ENCODE peak calls at places on chromosomes 11 and 22, in eight cellular contexts. B is adrenal gland, R is A549, Y is heart left ventricle, H is ovary, P is uterus, J is HCT116, X is right lobe of liver. U is an unnamed sample.

GRCh38 chr11:64650923-64651523 is 60.0 kb downstream of the SLC22A12 start:
- DNase-seq in B (no peak), R (peak), Y (no peak), H (no peak), P (no peak), J (peak), X (no peak), U (peak)

GRCh38 chr11:134647066-134647746 is 235.2 kb upstream of the B3GAT1 start:
- DNase-seq in B (no peak), R (no peak), Y (no peak), H (no peak), P (no peak), J (no peak), X (no peak), U (no peak)

GRCh38 chr11:33172996-33173395 is 11.7 kb upstream of the CSTF3 start:
- DNase-seq in B (no peak), R (no peak), Y (peak), H (no peak), P (no peak), J (no peak), X (no peak), U (no peak)

GRCh38 chr22:44331881-44332714 is 19.3 kb upstream of the SHISAL1 start:
- DNase-seq in B (no peak), R (peak), Y (peak), H (no peak), P (no peak), J (no peak), X (no peak), U (no peak)

GRCh38 chr22:45974498-45974897 is 2.5 kb downstream of the WNT7B start:
- DNase-seq in B (no peak), R (peak), Y (no peak), H (no peak), P (no peak), J (no peak), X (no peak), U (no peak)

GRCh38 chr11:27705873-27706820 is 5.9 kb upstream of the BDNF start:
- DNase-seq in B (no peak), R (peak), Y (no peak), H (no peak), P (no peak), J (no peak), X (no peak), U (peak)

GRCh38 chr11:4580124-4580523 is 1.4 kb upstream of the OR52I2 start:
- DNase-seq in B (no peak), R (no peak), Y (no peak), H (no peak), P (no peak), J (no peak), X (no peak), U (no peak)

GRCh38 chr11:119108151-119108856 is 1.2 kb downstream of the C2CD2L start:
- DNase-seq in B (no peak), R (no peak), Y (no peak), H (no peak), P (no peak), J (no peak), X (no peak), U (no peak)

GRCh38 chr11:7572001-7572712 is 58.4 kb downstream of the PPFIBP2 start:
- DNase-seq in B (no peak), R (peak), Y (no peak), H (no peak), P (no peak), J (no peak), X (no peak), U (peak)

GRCh38 chr11:64102005-64102738 is 63.7 kb downstream of the MACROD1 start:
- DNase-seq in B (no peak), R (no peak), Y (no peak), H (no peak), P (no peak), J (no peak), X (no peak), U (no peak)

GRCh38 chr11:62457474-62457873 is 38.6 kb downstream of the SCGB1A1 start:
- DNase-seq in B (no peak), R (no peak), Y (no peak), H (no peak), P (no peak), J (no peak), X (no peak), U (no peak)

GRCh38 chr11:62337682-62338181 is 484 bp downstream of the ASRGL1 start:
- DNase-seq in B (peak), R (peak), Y (no peak), H (peak), P (no peak), J (no peak), X (peak), U (peak)

GRCh38 chr11:102313225-102313940 is 3.9 kb upstream of the BIRC3 start:
- DNase-seq in B (no peak), R (peak), Y (no peak), H (no peak), P (no peak), J (no peak), X (no peak), U (peak)

GRCh38 chr11:9155930-9156329 is 64.5 kb upstream of the SCUBE2 start:
- DNase-seq in B (no peak), R (no peak), Y (no peak), H (no peak), P (no peak), J (no peak), X (no peak), U (no peak)

GRCh38 chr11:76334826-76335389 is 46.0 kb downstream of the THAP12 start:
- DNase-seq in B (no peak), R (no peak), Y (no peak), H (no peak), P (no peak), J (no peak), X (no peak), U (no peak)

GRCh38 chr11:116796548-116796947 is 4.9 kb upstream of the APOA5 start:
- DNase-seq in B (no peak), R (no peak), Y (no peak), H (no peak), P (no peak), J (no peak), X (no peak), U (no peak)

GRCh38 chr11:77559686-77560425 is 29.9 kb upstream of the AQP11 start:
- DNase-seq in B (peak), R (peak), Y (no peak), H (no peak), P (no peak), J (peak), X (no peak), U (peak)

GRCh38 chr11:114438303-114438702 is 964 bp upstream of the REXO2 start:
- DNase-seq in B (no peak), R (no peak), Y (no peak), H (no peak), P (no peak), J (no peak), X (no peak), U (peak)

GRCh38 chr22:39090426-39091064 is 6.5 kb upstream of the APOBEC3H start:
- DNase-seq in B (no peak), R (no peak), Y (no peak), H (no peak), P (no peak), J (no peak), X (no peak), U (no peak)

GRCh38 chr11:46352063-46352841 is 5.0 kb downstream of the DGKZ start:
- DNase-seq in B (peak), R (peak), Y (peak), H (peak), P (no peak), J (no peak), X (no peak), U (peak)

GRCh38 chr22:47775686-47776085 is 1013.2 kb downstream of the TBC1D22A start:
- DNase-seq in B (no peak), R (no peak), Y (no peak), H (no peak), P (no peak), J (no peak), X (no peak), U (no peak)

GRCh38 chr11:75719639-75720239 is 2.1 kb downstream of the MOGAT2 start:
- DNase-seq in B (no peak), R (no peak), Y (no peak), H (no peak), P (no peak), J (no peak), X (peak), U (no peak)

GRCh38 chr11:134864233-134864967 is 452.4 kb upstream of the B3GAT1 start:
- DNase-seq in B (no peak), R (no peak), Y (no peak), H (no peak), P (no peak), J (no peak), X (no peak), U (no peak)

GRCh38 chr11:62806611-62807121 is 1.4 kb upstream of the NXF1 start:
- DNase-seq in B (peak), R (no peak), Y (peak), H (no peak), P (peak), J (no peak), X (peak), U (no peak)

GRCh38 chr11:12043959-12044772 is 35.7 kb upstream of the DKK3 start:
- DNase-seq in B (peak), R (peak), Y (peak), H (peak), P (peak), J (peak), X (peak), U (peak)
- TF ChIP-seq POLR2A in B (peak), R (no peak), Y (no peak), H (no peak), P (no peak), J (no peak), X (no peak), U (no peak)

DNA sequence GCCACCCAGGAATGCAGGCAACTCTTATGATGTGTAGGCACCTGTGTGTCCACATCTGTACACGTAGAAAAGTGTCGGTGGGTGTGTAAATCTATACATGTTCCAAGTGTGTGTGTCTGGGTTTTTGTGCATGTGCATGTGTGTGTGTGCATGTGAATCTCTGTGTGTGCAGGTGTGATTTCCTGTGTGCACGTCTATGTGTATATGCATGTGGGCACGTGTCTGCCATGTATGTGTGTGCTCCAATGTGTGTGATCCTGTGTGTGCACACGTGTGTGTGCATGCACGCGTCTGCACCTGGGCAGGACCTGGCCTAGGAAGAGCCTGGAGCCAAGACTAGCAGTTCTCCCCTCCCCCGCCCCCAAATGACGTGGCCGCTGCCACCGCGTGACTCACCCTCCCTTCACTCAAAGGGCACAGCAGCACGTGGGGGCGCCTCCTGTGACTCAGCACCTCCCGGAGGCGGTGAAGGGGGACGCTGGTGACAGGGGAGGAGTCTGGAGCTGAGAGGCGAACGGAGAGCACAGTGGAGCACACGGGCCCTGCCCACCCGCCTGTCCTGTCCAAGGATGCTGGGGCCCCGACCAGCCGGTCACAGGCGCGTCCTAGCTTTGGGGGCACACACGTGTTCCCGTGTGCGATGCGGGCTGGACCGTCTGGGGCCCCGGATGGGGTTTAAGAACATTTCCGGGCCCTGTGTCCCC is 10.1 kb downstream of the PIM3 start:
- DNase-seq in B (peak), R (peak), Y (peak), H (peak), P (peak), J (peak), X (peak), U (peak)
- TF ChIP-seq POLR2A in B (peak), R (peak), Y (no peak), H (peak), P (peak), J (peak), X (peak), U (peak)

GRCh38 chr11:86244522-86245368 is at the start of gene EED:
- DNase-seq in B (peak), R (peak), Y (peak), H (peak), P (peak), J (peak), X (peak), U (peak)
- TF ChIP-seq POLR2A in B (peak), R (peak), Y (no peak), H (peak), P (peak), J (peak), X (peak), U (peak)

GRCh38 chr11:86303257-86303656 is 1.2 kb downstream of the HIKESHI start:
- DNase-seq in B (no peak), R (no peak), Y (no peak), H (no peak), P (no peak), J (no peak), X (no peak), U (peak)

GRCh38 chr11:86301742-86302091 is 323 bp upstream of the HIKESHI start:
- DNase-seq in B (no peak), R (no peak), Y (no peak), H (no peak), P (no peak), J (no peak), X (no peak), U (no peak)

DNA sequence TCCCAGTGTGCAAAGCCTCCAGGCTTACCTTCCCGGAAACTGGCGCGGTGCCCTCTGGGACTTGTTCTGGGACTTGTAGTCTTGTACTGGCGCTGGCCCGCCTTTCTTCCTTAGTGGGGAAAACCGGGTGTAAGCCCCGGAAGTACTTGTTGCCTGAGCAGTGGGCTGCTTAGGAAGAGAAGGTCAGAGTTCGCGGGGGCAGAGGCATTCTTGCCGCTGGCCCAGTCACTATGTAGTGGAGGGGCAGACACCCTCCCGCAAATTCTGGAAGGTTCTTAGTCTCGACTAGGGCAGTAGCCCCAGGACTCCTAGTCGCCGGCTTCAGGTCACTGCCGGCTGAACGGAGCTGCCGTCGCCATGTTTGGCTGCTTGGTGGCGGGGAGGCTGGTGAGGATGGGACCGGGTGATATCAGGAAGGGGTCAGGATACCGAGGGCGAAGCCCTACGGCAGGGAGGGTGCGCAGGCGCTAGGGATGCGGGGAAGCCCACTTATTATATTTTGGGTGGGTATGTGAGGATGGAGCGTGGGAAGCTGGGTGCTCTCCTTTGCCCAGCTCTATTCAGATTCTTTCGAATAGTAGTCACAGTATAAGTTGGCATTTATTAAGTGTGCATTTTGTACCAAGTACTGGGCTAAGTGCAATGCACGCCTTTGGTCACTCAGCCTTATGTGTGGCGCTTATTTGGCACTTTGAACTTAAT is at the start of gene HIKESHI:
- DNase-seq in B (peak), R (peak), Y (peak), H (peak), P (peak), J (peak), X (peak), U (peak)
- TF ChIP-seq POLR2A in B (peak), R (peak), Y (no peak), H (peak), P (peak), J (no peak), X (peak), U (peak)

DNA sequence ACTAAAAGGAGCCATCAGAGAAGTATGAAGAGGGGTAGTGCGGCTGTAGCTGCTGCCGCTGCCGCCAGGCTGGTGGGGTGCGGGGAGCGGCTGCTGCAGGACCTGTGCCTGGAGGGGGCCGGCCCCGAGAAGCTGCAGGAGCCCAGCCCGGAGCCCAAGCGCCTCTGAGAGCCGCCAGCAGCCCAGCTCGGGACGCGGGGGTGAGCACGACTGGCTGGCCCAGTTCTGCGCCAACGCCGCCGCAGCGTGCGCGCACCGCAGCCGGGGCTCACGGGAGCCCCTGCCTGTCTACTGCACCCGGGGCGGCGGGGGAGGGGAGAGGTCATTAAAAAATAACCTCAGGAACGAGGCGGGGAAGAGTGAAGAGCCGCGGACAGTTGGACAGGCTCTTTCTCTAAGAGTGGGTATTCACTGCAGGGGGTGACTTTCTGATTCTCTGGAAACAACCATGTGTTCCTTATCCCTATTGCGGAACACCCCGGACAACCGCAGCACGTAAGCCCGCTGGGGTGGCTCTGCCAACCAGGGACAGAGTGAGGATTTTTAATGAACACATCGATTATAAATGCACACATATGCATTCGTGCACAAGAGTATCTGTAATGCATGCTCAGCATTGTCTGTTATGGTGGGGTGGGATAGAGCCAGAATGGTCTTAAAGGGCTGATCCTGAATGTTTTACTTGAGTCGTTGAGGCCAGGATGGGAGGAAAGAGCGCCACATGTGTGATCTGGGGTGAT is 459 bp downstream of the GAS2 start:
- DNase-seq in B (peak), R (no peak), Y (peak), H (peak), P (no peak), J (no peak), X (peak), U (peak)
- TF ChIP-seq POLR2A in B (no peak), R (no peak), Y (no peak), H (no peak), P (no peak), J (no peak), X (peak), U (no peak)

DNA sequence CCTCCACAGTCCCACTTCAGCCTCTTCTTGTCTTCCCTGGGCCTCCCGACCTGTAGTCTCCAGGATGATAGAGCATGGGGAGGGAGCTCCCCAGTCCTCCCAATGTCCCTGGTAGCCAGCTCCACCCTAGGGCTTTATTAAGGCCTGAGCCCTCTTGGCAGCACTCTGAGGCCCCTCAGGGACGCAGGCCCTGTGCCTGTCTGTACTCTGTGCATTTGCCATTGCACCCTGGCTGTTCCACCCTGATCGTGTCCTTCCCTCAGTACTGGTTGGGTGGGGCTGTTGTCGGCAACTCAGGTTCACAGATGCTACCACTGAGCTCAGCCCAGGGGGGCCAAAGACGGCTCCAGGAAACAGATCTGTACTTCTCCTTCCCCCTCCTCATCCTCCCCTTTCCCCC is 7.2 kb downstream of the SSTR3 start:
- DNase-seq in B (no peak), R (no peak), Y (no peak), H (no peak), P (no peak), J (no peak), X (peak), U (no peak)
- TF ChIP-seq POLR2A in B (no peak), R (no peak), Y (no peak), H (no peak), P (no peak), J (no peak), X (no peak), U (no peak)

GRCh38 chr22:42902875-42903510 is 45.9 kb upstream of the ARFGAP3 start:
- DNase-seq in B (no peak), R (no peak), Y (no peak), H (peak), P (no peak), J (no peak), X (no peak), U (no peak)
- TF ChIP-seq POLR2A in B (no peak), R (no peak), Y (no peak), H (no peak), P (no peak), J (no peak), X (no peak), U (no peak)

DNA sequence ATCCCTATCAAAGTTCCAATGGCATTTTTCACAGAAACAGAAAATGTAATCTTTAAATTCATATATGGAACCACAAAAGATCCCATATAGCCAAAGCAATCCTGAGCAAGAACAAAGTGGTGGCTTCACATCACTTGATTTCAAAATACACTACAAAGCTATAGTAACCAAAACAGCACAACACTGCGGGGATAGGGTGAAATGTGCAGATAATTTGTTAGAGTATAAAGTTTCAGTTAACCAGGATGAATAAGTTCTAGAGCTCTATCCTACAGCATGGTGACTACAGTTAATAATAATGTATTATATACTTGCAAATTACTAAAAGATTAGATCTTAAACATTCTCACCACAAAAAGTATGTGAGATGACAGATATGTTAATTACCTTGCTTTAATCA is 55.5 kb downstream of the MAPK1 start:
- DNase-seq in B (no peak), R (no peak), Y (no peak), H (no peak), P (no peak), J (no peak), X (no peak), U (no peak)
- TF ChIP-seq POLR2A in B (no peak), R (no peak), Y (no peak), H (no peak), P (no peak), J (no peak), X (no peak), U (no peak)

GRCh38 chr11:12853652-12854296 is 155.3 kb upstream of the RASSF10 start:
- DNase-seq in B (peak), R (peak), Y (no peak), H (no peak), P (peak), J (no peak), X (no peak), U (no peak)
- TF ChIP-seq POLR2A in B (no peak), R (no peak), Y (no peak), H (no peak), P (no peak), J (no peak), X (peak), U (no peak)